ENCODE peak calls at places on chromosomes 13 and 19, in four cellular contexts. C, I, U and B are unnamed samples.

GRCh38 chr13:104705031-104705750 is 1639.0 kb upstream of the SLC10A2 start:
- DNase-seq in U (no peak), I (no peak), C (no peak), B (no peak)

GRCh38 chr19:9883231-9883758 is 48.2 kb downstream of the PIN1 start:
- DNase-seq in I (no peak), C (no peak), U (no peak), B (no peak)

GRCh38 chr13:32910530-32910929 is 105.7 kb upstream of the KL start:
- DNase-seq in U (no peak), C (no peak), I (no peak), B (no peak)

GRCh38 chr13:24679686-24680085 is 522 bp upstream of the ATP12A start:
- DNase-seq in U (no peak), C (no peak), I (no peak), B (no peak)

GRCh38 chr19:53915000-53915399 is 5.9 kb downstream of the CACNG7 start:
- DNase-seq in U (no peak), I (no peak), C (no peak), B (no peak)

GRCh38 chr19:45164577-45165335 is 4.0 kb upstream of the NKPD1 start:
- DNase-seq in U (no peak), C (peak; percentile 30), I (peak; percentile 28), B (peak; percentile 90)

GRCh38 chr19:6737873-6738725 is 719 bp upstream of the GPR108 start:
- DNase-seq in U (peak; percentile 20), C (peak; percentile 74), I (peak; percentile 75), B (peak; percentile 76)

GRCh38 chr13:50236898-50237318 is 221.7 kb downstream of the KCNRG start:
- DNase-seq in C (no peak), I (peak; percentile 28), U (no peak), B (peak; percentile 68)

GRCh38 chr13:43446126-43446525 is 340.6 kb downstream of the ENOX1 start:
- DNase-seq in I (no peak), U (no peak), C (no peak), B (no peak)

GRCh38 chr19:37867831-37868230 is 38.6 kb downstream of the WDR87 start:
- DNase-seq in C (peak; percentile 10), U (no peak), I (no peak), B (no peak)

GRCh38 chr13:114249062-114249461 is 14.4 kb downstream of the CDC16 start:
- DNase-seq in I (no peak), C (no peak), U (no peak), B (no peak)

GRCh38 chr13:19794552-19795143 is 11.9 kb upstream of the PSPC1 start:
- DNase-seq in I (no peak), C (no peak), U (no peak), B (no peak)

GRCh38 chr19:11324079-11324661 is 15.3 kb downstream of the RAB3D start:
- DNase-seq in C (peak; percentile 90), U (peak; percentile 79), I (no peak), B (peak; percentile 74)

GRCh38 chr19:51861870-51862622 is 25.7 kb downstream of the ZNF577 start:
- DNase-seq in C (no peak), U (no peak), I (no peak), B (no peak)

GRCh38 chr13:112792511-112792910 is 102.7 kb downstream of the ATP11A start:
- DNase-seq in I (no peak), U (no peak), C (no peak), B (no peak)

GRCh38 chr19:50496189-50497029 is 14.6 kb downstream of the JOSD2 start:
- DNase-seq in C (no peak), U (no peak), I (no peak), B (no peak)

GRCh38 chr13:22108283-22108897 is 437.5 kb downstream of the FGF9 start:
- DNase-seq in U (no peak), I (no peak), C (no peak), B (no peak)

GRCh38 chr19:28960586-28960985 is 252.4 kb downstream of the UQCRFS1 start:
- DNase-seq in C (no peak), U (no peak), I (no peak), B (no peak)

GRCh38 chr19:29715695-29716581 is 877 bp upstream of the C19orf12 start:
- DNase-seq in C (no peak), U (no peak), I (no peak), B (no peak)

GRCh38 chr13:111929036-111929616 is 137.8 kb upstream of the SOX1 start:
- DNase-seq in U (no peak), I (no peak), C (no peak), B (no peak)

GRCh38 chr13:100608906-100609305 is 20.3 kb upstream of the GGACT start:
- DNase-seq in I (peak; percentile 19), U (no peak), C (no peak), B (peak; percentile 75)

GRCh38 chr13:72163671-72164070 is 296.7 kb upstream of the DACH1 start:
- DNase-seq in I (no peak), U (no peak), C (no peak), B (no peak)

GRCh38 chr13:55402867-55403266 is 1737.9 kb upstream of the PRR20A start:
- DNase-seq in C (no peak), U (no peak), I (no peak), B (no peak)

GRCh38 chr19:28386080-28386869 is 826.7 kb downstream of the UQCRFS1 start:
- DNase-seq in I (no peak), U (no peak), C (no peak), B (no peak)

GRCh38 chr13:82802528-82802927 is 1079.7 kb downstream of the SLITRK1 start:
- DNase-seq in I (no peak), U (no peak), C (no peak), B (no peak)

GRCh38 chr19:57559008-57559403 is 657 bp downstream of the ZNF550 start:
- DNase-seq in I (peak; percentile 44), C (no peak), U (peak; percentile 4), B (peak; percentile 53)

GRCh38 chr19:16208064-16208759 is 10.5 kb downstream of the AP1M1 start:
- DNase-seq in C (no peak), I (no peak), U (no peak), B (no peak)

GRCh38 chr13:48600374-48601364 is 53.1 kb upstream of the CYSLTR2 start:
- DNase-seq in C (no peak), I (no peak), U (no peak), B (no peak)

GRCh38 chr13:78806457-78806856 is 147.5 kb upstream of the OBI1 start:
- DNase-seq in U (no peak), C (no peak), I (no peak), B (no peak)

GRCh38 chr13:100130092-100130491 is 41.2 kb downstream of the PCCA start:
- DNase-seq in C (no peak), I (no peak), U (no peak), B (no peak)

GRCh38 chr13:21637296-21637695 is 33.3 kb upstream of the MICU2 start:
- DNase-seq in C (no peak), U (peak; percentile 96), I (no peak), B (no peak)

GRCh38 chr19:30871979-30872378 is 477.3 kb downstream of the TSHZ3 start:
- DNase-seq in U (no peak), I (no peak), C (no peak), B (no peak)

GRCh38 chr13:67139551-67139950 is 90.6 kb downstream of the PCDH9 start:
- DNase-seq in I (no peak), U (no peak), C (no peak), B (no peak)

GRCh38 chr13:66665991-66666390 is 564.1 kb downstream of the PCDH9 start:
- DNase-seq in U (peak; percentile 66), C (peak; percentile 64), I (no peak), B (no peak)

GRCh38 chr19:42524943-42525342 is 3.3 kb downstream of the CEACAM1 start:
- DNase-seq in U (no peak), I (no peak), C (no peak), B (no peak)

GRCh38 chr13:89465366-89465765 is 1794.2 kb downstream of the SLITRK5 start:
- DNase-seq in I (no peak), U (no peak), C (no peak), B (no peak)

GRCh38 chr19:1570836-1571235 is 2.7 kb upstream of the MEX3D start:
- DNase-seq in I (no peak), C (no peak), U (no peak), B (no peak)